ENCODE peak calls at places on chromosomes 3 and 15, in ten cellular contexts. One of them, this sample, is unnamed.

GRCh38 chr3:47476644-47477199 is 981 bp upstream of the SCAP start:
- DNase-seq in brain microvascular endothelial cell: no peak
- DNase-seq in GM20000: no peak
- DNase-seq in left lung: no peak
- DNase-seq in dorsolateral prefrontal cortex: no peak
- DNase-seq in GM23338: no peak
- DNase-seq in CD8-positive, alpha-beta T cell: no peak
- DNase-seq in WTC11: no peak
- DNase-seq in lung: no peak
- DNase-seq in bronchial epithelial cell: no peak
- DNase-seq in this sample: no peak

GRCh38 chr15:57505949-57506391 is 85.7 kb upstream of the MYZAP start:
- DNase-seq in CD8-positive, alpha-beta T cell: no peak
- DNase-seq in left lung: peak; percentile 82
- DNase-seq in GM23338: peak; percentile 15
- DNase-seq in brain microvascular endothelial cell: peak; percentile 77
- DNase-seq in lung: peak; percentile 82
- DNase-seq in GM20000: no peak
- DNase-seq in bronchial epithelial cell: peak; percentile 97
- DNase-seq in WTC11: no peak
- DNase-seq in dorsolateral prefrontal cortex: no peak
- DNase-seq in this sample: no peak

GRCh38 chr15:89429023-89429422 is 67.4 kb downstream of the RHCG start:
- DNase-seq in bronchial epithelial cell: peak; percentile 19
- DNase-seq in WTC11: no peak
- DNase-seq in dorsolateral prefrontal cortex: no peak
- DNase-seq in brain microvascular endothelial cell: no peak
- DNase-seq in GM23338: no peak
- DNase-seq in CD8-positive, alpha-beta T cell: no peak
- DNase-seq in GM20000: no peak
- DNase-seq in lung: no peak
- DNase-seq in left lung: peak; percentile 56
- DNase-seq in this sample: no peak

GRCh38 chr3:172260381-172260780 is 187.9 kb downstream of the GHSR start:
- DNase-seq in brain microvascular endothelial cell: no peak
- DNase-seq in lung: no peak
- DNase-seq in dorsolateral prefrontal cortex: no peak
- DNase-seq in GM20000: no peak
- DNase-seq in WTC11: no peak
- DNase-seq in bronchial epithelial cell: peak; percentile 50
- DNase-seq in left lung: no peak
- DNase-seq in GM23338: no peak
- DNase-seq in CD8-positive, alpha-beta T cell: no peak
- DNase-seq in this sample: no peak

GRCh38 chr15:41928637-41929620 is 35.1 kb upstream of the SPTBN5 start:
- DNase-seq in left lung: no peak
- DNase-seq in GM23338: no peak
- DNase-seq in brain microvascular endothelial cell: no peak
- DNase-seq in WTC11: no peak
- DNase-seq in lung: no peak
- DNase-seq in GM20000: peak; percentile 65
- DNase-seq in bronchial epithelial cell: no peak
- DNase-seq in dorsolateral prefrontal cortex: no peak
- DNase-seq in CD8-positive, alpha-beta T cell: no peak
- DNase-seq in this sample: no peak

GRCh38 chr3:106299300-106300098 is 430.7 kb upstream of the CBLB start:
- DNase-seq in left lung: no peak
- DNase-seq in GM20000: peak; percentile 19
- DNase-seq in brain microvascular endothelial cell: peak; percentile 72
- DNase-seq in bronchial epithelial cell: no peak
- DNase-seq in dorsolateral prefrontal cortex: no peak
- DNase-seq in CD8-positive, alpha-beta T cell: no peak
- DNase-seq in WTC11: no peak
- DNase-seq in GM23338: no peak
- DNase-seq in lung: no peak
- DNase-seq in this sample: no peak

GRCh38 chr3:189530822-189531221 is 100.4 kb upstream of the TP63 start:
- DNase-seq in GM23338: no peak
- DNase-seq in lung: no peak
- DNase-seq in GM20000: no peak
- DNase-seq in brain microvascular endothelial cell: no peak
- DNase-seq in dorsolateral prefrontal cortex: no peak
- DNase-seq in left lung: no peak
- DNase-seq in WTC11: no peak
- DNase-seq in bronchial epithelial cell: no peak
- DNase-seq in CD8-positive, alpha-beta T cell: no peak
- DNase-seq in this sample: no peak

GRCh38 chr3:150309557-150309956 is 98.5 kb upstream of the TSC22D2 start:
- DNase-seq in brain microvascular endothelial cell: peak; percentile 54
- DNase-seq in GM23338: no peak
- DNase-seq in GM20000: no peak
- DNase-seq in dorsolateral prefrontal cortex: no peak
- DNase-seq in CD8-positive, alpha-beta T cell: no peak
- DNase-seq in WTC11: no peak
- DNase-seq in bronchial epithelial cell: peak; percentile 93
- DNase-seq in lung: no peak
- DNase-seq in left lung: no peak
- DNase-seq in this sample: no peak

GRCh38 chr3:42262525-42262924 is 3.5 kb downstream of the CCK start:
- DNase-seq in GM23338: no peak
- DNase-seq in lung: no peak
- DNase-seq in bronchial epithelial cell: peak; percentile 97
- DNase-seq in CD8-positive, alpha-beta T cell: no peak
- DNase-seq in brain microvascular endothelial cell: no peak
- DNase-seq in GM20000: no peak
- DNase-seq in left lung: no peak
- DNase-seq in WTC11: no peak
- DNase-seq in dorsolateral prefrontal cortex: no peak
- DNase-seq in this sample: no peak

GRCh38 chr3:45516829-45517228 is 77.7 kb upstream of the LIMD1 start:
- DNase-seq in left lung: no peak
- DNase-seq in brain microvascular endothelial cell: peak; percentile 51
- DNase-seq in WTC11: no peak
- DNase-seq in GM20000: no peak
- DNase-seq in dorsolateral prefrontal cortex: no peak
- DNase-seq in lung: no peak
- DNase-seq in GM23338: no peak
- DNase-seq in CD8-positive, alpha-beta T cell: no peak
- DNase-seq in bronchial epithelial cell: no peak
- DNase-seq in this sample: no peak

GRCh38 chr15:100544946-100545345 is 16.2 kb upstream of the CERS3 start:
- DNase-seq in lung: no peak
- DNase-seq in brain microvascular endothelial cell: no peak
- DNase-seq in WTC11: no peak
- DNase-seq in GM20000: no peak
- DNase-seq in left lung: no peak
- DNase-seq in CD8-positive, alpha-beta T cell: no peak
- DNase-seq in dorsolateral prefrontal cortex: no peak
- DNase-seq in GM23338: no peak
- DNase-seq in bronchial epithelial cell: no peak
- DNase-seq in this sample: no peak

GRCh38 chr3:118977671-118978392 is 56.8 kb downstream of the IGSF11 start:
- DNase-seq in lung: no peak
- DNase-seq in bronchial epithelial cell: no peak
- DNase-seq in WTC11: no peak
- DNase-seq in GM20000: no peak
- DNase-seq in CD8-positive, alpha-beta T cell: no peak
- DNase-seq in left lung: peak; percentile 41
- DNase-seq in dorsolateral prefrontal cortex: no peak
- DNase-seq in brain microvascular endothelial cell: no peak
- DNase-seq in GM23338: no peak
- DNase-seq in this sample: no peak

GRCh38 chr3:31294430-31295149 is 238.1 kb upstream of the STT3B start:
- DNase-seq in GM23338: no peak
- DNase-seq in CD8-positive, alpha-beta T cell: no peak
- DNase-seq in dorsolateral prefrontal cortex: no peak
- DNase-seq in lung: no peak
- DNase-seq in GM20000: no peak
- DNase-seq in brain microvascular endothelial cell: peak; percentile 24
- DNase-seq in left lung: no peak
- DNase-seq in bronchial epithelial cell: no peak
- DNase-seq in WTC11: no peak
- DNase-seq in this sample: no peak

GRCh38 chr15:63465104-63465503 is 39.3 kb upstream of the USP3 start:
- DNase-seq in brain microvascular endothelial cell: no peak
- DNase-seq in dorsolateral prefrontal cortex: no peak
- DNase-seq in WTC11: no peak
- DNase-seq in GM23338: no peak
- DNase-seq in bronchial epithelial cell: peak; percentile 60
- DNase-seq in left lung: no peak
- DNase-seq in GM20000: no peak
- DNase-seq in CD8-positive, alpha-beta T cell: no peak
- DNase-seq in lung: no peak
- DNase-seq in this sample: no peak

GRCh38 chr3:102530443-102531195 is 95.8 kb downstream of the ZPLD1 start:
- DNase-seq in brain microvascular endothelial cell: peak; percentile 7
- DNase-seq in WTC11: no peak
- DNase-seq in bronchial epithelial cell: peak; percentile 78
- DNase-seq in CD8-positive, alpha-beta T cell: no peak
- DNase-seq in dorsolateral prefrontal cortex: no peak
- DNase-seq in GM23338: no peak
- DNase-seq in lung: no peak
- DNase-seq in left lung: no peak
- DNase-seq in GM20000: no peak
- DNase-seq in this sample: no peak

GRCh38 chr3:140129885-140130284 is 194.9 kb downstream of the CLSTN2 start:
- DNase-seq in left lung: no peak
- DNase-seq in CD8-positive, alpha-beta T cell: no peak
- DNase-seq in brain microvascular endothelial cell: no peak
- DNase-seq in dorsolateral prefrontal cortex: no peak
- DNase-seq in GM20000: no peak
- DNase-seq in bronchial epithelial cell: no peak
- DNase-seq in WTC11: no peak
- DNase-seq in lung: no peak
- DNase-seq in GM23338: no peak
- DNase-seq in this sample: no peak

GRCh38 chr3:140128217-140129137 is 193.5 kb downstream of the CLSTN2 start:
- DNase-seq in GM23338: peak; percentile 81
- DNase-seq in dorsolateral prefrontal cortex: no peak
- DNase-seq in bronchial epithelial cell: peak; percentile 7
- DNase-seq in WTC11: peak; percentile 80
- DNase-seq in lung: no peak
- DNase-seq in GM20000: peak; percentile 49
- DNase-seq in brain microvascular endothelial cell: peak; percentile 20
- DNase-seq in left lung: no peak
- DNase-seq in CD8-positive, alpha-beta T cell: no peak
- DNase-seq in this sample: no peak

GRCh38 chr3:140135461-140135860 is 200.5 kb downstream of the CLSTN2 start:
- DNase-seq in brain microvascular endothelial cell: no peak
- DNase-seq in GM20000: no peak
- DNase-seq in CD8-positive, alpha-beta T cell: no peak
- DNase-seq in left lung: no peak
- DNase-seq in WTC11: no peak
- DNase-seq in bronchial epithelial cell: no peak
- DNase-seq in GM23338: peak; percentile 3
- DNase-seq in dorsolateral prefrontal cortex: no peak
- DNase-seq in lung: no peak
- DNase-seq in this sample: no peak

GRCh38 chr3:140134231-140134630 is 199.2 kb downstream of the CLSTN2 start:
- DNase-seq in CD8-positive, alpha-beta T cell: no peak
- DNase-seq in dorsolateral prefrontal cortex: no peak
- DNase-seq in GM23338: no peak
- DNase-seq in lung: no peak
- DNase-seq in bronchial epithelial cell: no peak
- DNase-seq in WTC11: no peak
- DNase-seq in GM20000: no peak
- DNase-seq in brain microvascular endothelial cell: no peak
- DNase-seq in left lung: no peak
- DNase-seq in this sample: no peak

DNA sequence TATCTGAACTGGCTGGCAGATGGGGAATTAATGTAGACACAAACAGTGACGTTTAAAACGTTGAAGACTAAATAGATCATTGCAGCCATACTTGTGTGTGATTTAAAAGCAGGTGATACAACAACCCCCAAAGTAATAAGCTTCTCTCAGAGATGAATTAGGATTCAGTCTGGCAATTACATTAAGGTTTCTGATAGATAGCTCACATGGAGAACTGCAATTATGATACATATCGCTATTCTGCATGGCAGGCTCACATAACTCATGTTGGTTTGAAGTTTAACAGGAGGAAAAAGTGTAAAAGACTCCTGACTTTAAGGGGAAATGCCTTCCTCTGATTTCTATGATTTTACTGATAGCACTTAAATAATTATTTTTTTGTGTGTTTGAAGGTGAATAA is 196.9 kb downstream of the CLSTN2 start:
- DNase-seq in CD8-positive, alpha-beta T cell: no peak
- DNase-seq in GM23338: no peak
- DNase-seq in left lung: no peak
- DNase-seq in brain microvascular endothelial cell: no peak
- DNase-seq in dorsolateral prefrontal cortex: no peak
- DNase-seq in lung: no peak
- DNase-seq in GM20000: no peak
- DNase-seq in bronchial epithelial cell: no peak
- DNase-seq in WTC11: no peak
- DNase-seq in this sample: no peak
- TF ChIP-seq CTCF in CD8-positive, alpha-beta T cell: no peak
- TF ChIP-seq CTCF in GM23338: no peak
- TF ChIP-seq CTCF in left lung: no peak
- TF ChIP-seq CTCF in brain microvascular endothelial cell: no peak
- TF ChIP-seq CTCF in dorsolateral prefrontal cortex: no peak
- TF ChIP-seq CTCF in lung: no peak
- TF ChIP-seq CTCF in GM20000: no peak
- TF ChIP-seq CTCF in bronchial epithelial cell: no peak
- TF ChIP-seq CTCF in WTC11: no peak
- TF ChIP-seq CTCF in this sample: no peak

GRCh38 chr3:135905058-135905724 is 60.3 kb upstream of the PPP2R3A start:
- DNase-seq in left lung: no peak
- DNase-seq in GM23338: peak; percentile 42
- DNase-seq in CD8-positive, alpha-beta T cell: no peak
- DNase-seq in brain microvascular endothelial cell: no peak
- DNase-seq in bronchial epithelial cell: peak; percentile 38
- DNase-seq in WTC11: no peak
- DNase-seq in GM20000: no peak
- DNase-seq in lung: no peak
- DNase-seq in dorsolateral prefrontal cortex: no peak
- DNase-seq in this sample: no peak
- TF ChIP-seq CTCF in left lung: no peak
- TF ChIP-seq CTCF in GM23338: peak; percentile 41
- TF ChIP-seq CTCF in CD8-positive, alpha-beta T cell: no peak
- TF ChIP-seq CTCF in brain microvascular endothelial cell: peak; percentile 46
- TF ChIP-seq CTCF in bronchial epithelial cell: peak; percentile 32
- TF ChIP-seq CTCF in WTC11: no peak
- TF ChIP-seq CTCF in GM20000: no peak
- TF ChIP-seq CTCF in lung: no peak
- TF ChIP-seq CTCF in dorsolateral prefrontal cortex: peak; percentile 28
- TF ChIP-seq CTCF in this sample: no peak

GRCh38 chr3:88058593-88059379 is at the start of the genes CGGBP1 and ZNF654:
- DNase-seq in bronchial epithelial cell: peak; percentile 95
- DNase-seq in left lung: peak; percentile 97
- DNase-seq in dorsolateral prefrontal cortex: peak; percentile 99
- DNase-seq in CD8-positive, alpha-beta T cell: peak; percentile 98
- DNase-seq in WTC11: peak; percentile 98
- DNase-seq in brain microvascular endothelial cell: peak; percentile 99
- DNase-seq in GM20000: peak; percentile 95
- DNase-seq in GM23338: peak; percentile 98
- DNase-seq in lung: peak; percentile 99
- DNase-seq in this sample: peak; percentile 99
- TF ChIP-seq CTCF in bronchial epithelial cell: no peak
- TF ChIP-seq CTCF in left lung: no peak
- TF ChIP-seq CTCF in dorsolateral prefrontal cortex: peak; percentile 17
- TF ChIP-seq CTCF in CD8-positive, alpha-beta T cell: no peak
- TF ChIP-seq CTCF in WTC11: no peak
- TF ChIP-seq CTCF in brain microvascular endothelial cell: no peak
- TF ChIP-seq CTCF in GM20000: no peak
- TF ChIP-seq CTCF in GM23338: no peak
- TF ChIP-seq CTCF in lung: no peak
- TF ChIP-seq CTCF in this sample: no peak

GRCh38 chr3:79531566-79532295 is 236.1 kb downstream of the ROBO1 start:
- DNase-seq in dorsolateral prefrontal cortex: no peak
- DNase-seq in lung: no peak
- DNase-seq in CD8-positive, alpha-beta T cell: no peak
- DNase-seq in GM20000: no peak
- DNase-seq in WTC11: no peak
- DNase-seq in bronchial epithelial cell: no peak
- DNase-seq in brain microvascular endothelial cell: no peak
- DNase-seq in GM23338: peak; percentile 11
- DNase-seq in left lung: no peak
- DNase-seq in this sample: no peak
- TF ChIP-seq CTCF in dorsolateral prefrontal cortex: no peak
- TF ChIP-seq CTCF in lung: no peak
- TF ChIP-seq CTCF in CD8-positive, alpha-beta T cell: no peak
- TF ChIP-seq CTCF in GM20000: no peak
- TF ChIP-seq CTCF in WTC11: no peak
- TF ChIP-seq CTCF in bronchial epithelial cell: no peak
- TF ChIP-seq CTCF in brain microvascular endothelial cell: no peak
- TF ChIP-seq CTCF in GM23338: no peak
- TF ChIP-seq CTCF in left lung: no peak
- TF ChIP-seq CTCF in this sample: no peak